ENCODE peak calls at places on chromosome X, in six cellular contexts. W is iPS-NIHi11, E is progenitor cell of endocrine pancreas, Z is HFFc6, X is osteocyte, A is tibial nerve. I is an unnamed sample.

GRCh38 chrX:16186380-16187007 is 19.2 kb downstream of the MAGEB17 start:
- DNase-seq in W (no peak), Z (no peak), E (no peak), X (no peak), A (no peak), I (no peak)

GRCh38 chrX:103585421-103586313 is at the start of gene TCEAL4:
- DNase-seq in A (peak; percentile 45), E (peak; percentile 36), X (no peak), W (peak; percentile 74), Z (no peak), I (no peak)

GRCh38 chrX:96568088-96568487 is 116.6 kb upstream of the DIAPH2 start:
- DNase-seq in E (no peak), Z (no peak), X (no peak), W (no peak), A (no peak), I (no peak)

GRCh38 chrX:146887020-146887419 is 72.5 kb upstream of the CXorf51A start:
- DNase-seq in E (no peak), A (no peak), X (no peak), Z (no peak), W (no peak), I (no peak)

GRCh38 chrX:139905041-139905440 is 27.8 kb downstream of the ATP11C start:
- DNase-seq in W (no peak), Z (no peak), A (no peak), E (no peak), X (no peak), I (no peak)

GRCh38 chrX:68982476-68982875 is 153.7 kb downstream of the EFNB1 start:
- DNase-seq in Z (no peak), X (no peak), W (no peak), A (no peak), E (no peak), I (no peak)

GRCh38 chrX:10111364-10112148 is 45.2 kb upstream of the CLCN4 start:
- DNase-seq in A (no peak), X (no peak), Z (no peak), W (no peak), E (no peak), I (no peak)

GRCh38 chrX:16853537-16853936 is 16.6 kb downstream of the RBBP7 start:
- DNase-seq in A (no peak), Z (no peak), X (no peak), E (no peak), W (no peak), I (no peak)

GRCh38 chrX:8887004-8887403 is 85.8 kb upstream of the FAM9A start:
- DNase-seq in Z (no peak), E (no peak), A (no peak), W (no peak), X (no peak), I (no peak)

GRCh38 chrX:74419861-74420193 is 1.5 kb upstream of the SLC16A2 start:
- DNase-seq in A (no peak), Z (no peak), W (no peak), E (no peak), X (no peak), I (no peak)

GRCh38 chrX:150200820-150201287 is 162.3 kb upstream of the MAMLD1 start:
- DNase-seq in W (no peak), X (peak; percentile 90), A (peak; percentile 18), E (no peak), Z (peak; percentile 98), I (no peak)

GRCh38 chrX:28794751-28795150 is 207.5 kb downstream of the IL1RAPL1 start:
- DNase-seq in X (no peak), Z (no peak), A (no peak), W (no peak), E (no peak), I (no peak)

GRCh38 chrX:132933170-132933569 is 25.3 kb downstream of the HS6ST2 start:
- DNase-seq in W (no peak), E (no peak), Z (no peak), A (no peak), X (no peak), I (no peak)

GRCh38 chrX:39336709-39337294 is 535.5 kb downstream of the MID1IP1 start:
- DNase-seq in W (no peak), X (no peak), Z (no peak), E (no peak), A (no peak), I (no peak)

GRCh38 chrX:49147907-49148306 is 14.7 kb upstream of the MAGIX start:
- DNase-seq in X (no peak), Z (no peak), A (no peak), W (no peak), E (no peak), I (no peak)

GRCh38 chrX:147537172-147537571 is 374.5 kb upstream of the FMR1 start:
- DNase-seq in W (no peak), X (no peak), E (no peak), Z (no peak), A (no peak), I (no peak)

GRCh38 chrX:24334473-24334872 is 20.6 kb upstream of the SUPT20HL2 start:
- DNase-seq in X (no peak), W (no peak), Z (no peak), E (no peak), A (no peak), I (no peak)

I was measured in cortex of kidney.